ENCODE peak calls at places on chromosomes 12 and 14, in five cellular contexts. R is substantia nigra, L is memory B cell, H is colonic mucosa, B is head of caudate nucleus. I is an unnamed sample.

GRCh38 chr12:28569698-28570411 is 379.6 kb downstream of the CCDC91 start:
- DNase-seq in R (no peak), H (no peak), L (no peak), B (no peak), I (no peak)

GRCh38 chr12:31887109-31887811 is 72.0 kb upstream of the RESF1 start:
- DNase-seq in L (peak; percentile 41), R (no peak), B (no peak), H (no peak), I (no peak)

GRCh38 chr12:6089041-6089823 is 35.2 kb downstream of the VWF start:
- DNase-seq in R (no peak), H (no peak), B (no peak), L (no peak), I (no peak)

GRCh38 chr12:126874427-126875026 is 1392.4 kb upstream of the TMEM132C start:
- DNase-seq in L (peak; percentile 51), R (peak; percentile 24), B (peak; percentile 72), H (peak; percentile 46), I (peak; percentile 42)

GRCh38 chr14:32711103-32711680 is 227.5 kb upstream of the NPAS3 start:
- DNase-seq in B (peak; percentile 71), R (peak; percentile 40), H (peak; percentile 22), L (no peak), I (no peak)

GRCh38 chr12:77973579-77973978 is 142.9 kb downstream of the NAV3 start:
- DNase-seq in R (no peak), L (no peak), H (no peak), B (no peak), I (no peak)

GRCh38 chr12:6450091-6450868 is 1.6 kb upstream of the TAPBPL start:
- DNase-seq in L (no peak), H (no peak), B (no peak), R (no peak), I (no peak)

GRCh38 chr14:68476212-68476964 is 316.5 kb downstream of the ZFP36L1 start:
- DNase-seq in H (no peak), B (peak; percentile 51), R (peak; percentile 7), L (peak; percentile 65), I (no peak)

GRCh38 chr14:45610303-45610702 is 357.3 kb upstream of the MIS18BP1 start:
- DNase-seq in H (no peak), L (no peak), B (no peak), R (no peak), I (no peak)

GRCh38 chr14:24255438-24255837 is 7.5 kb downstream of the TGM1 start:
- DNase-seq in B (no peak), H (no peak), R (no peak), L (no peak), I (no peak)

GRCh38 chr12:52203126-52203921 is 11.5 kb upstream of the KRT80 start:
- DNase-seq in B (peak; percentile 53), H (no peak), R (peak; percentile 43), L (no peak), I (no peak)

GRCh38 chr14:92952497-92953298 is 29.7 kb downstream of the CHGA start:
- DNase-seq in L (no peak), H (no peak), R (peak; percentile 41), B (peak; percentile 59), I (no peak)

GRCh38 chr12:106769078-106769477 is 5.4 kb upstream of the RIC8B start:
- DNase-seq in H (no peak), L (no peak), R (no peak), B (no peak), I (no peak)

GRCh38 chr12:109841356-109841755 is 8.2 kb upstream of the TRPV4 start:
- DNase-seq in L (no peak), B (no peak), H (no peak), R (no peak), I (no peak)

GRCh38 chr14:55223364-55223763 is 32.0 kb upstream of the DLGAP5 start:
- DNase-seq in B (no peak), R (no peak), H (no peak), L (no peak), I (no peak)

GRCh38 chr12:132154941-132155770 is 10.9 kb downstream of the NOC4L start:
- DNase-seq in B (no peak), R (no peak), H (no peak), L (no peak), I (no peak)

GRCh38 chr14:84857129-84857528 is 672.8 kb upstream of the FLRT2 start:
- DNase-seq in H (no peak), R (no peak), L (no peak), B (no peak), I (no peak)

GRCh38 chr14:36505892-36506731 is 13.9 kb downstream of the NKX2-1 start:
- DNase-seq in L (no peak), B (no peak), H (no peak), R (no peak), I (no peak)